ENCODE peak calls at places on chromosome X, in ten cellular contexts. B, X, V, L, W, O, E, Q, G and U are unnamed samples.

GRCh38 chrX:54134269-54134668 is 48.8 kb downstream of the FAM120C start:
- DNase-seq in B (no peak), X (no peak), V (no peak), L (no peak), W (no peak), O (no peak), E (no peak), Q (no peak), G (no peak), U (no peak)

GRCh38 chrX:287670-288069 is 6.5 kb downstream of the PLCXD1 start:
- DNase-seq in B (no peak), X (no peak), V (no peak), L (no peak), W (no peak), O (no peak), E (no peak), Q (no peak), G (no peak), U (no peak)

GRCh38 chrX:45980726-45981125 is 564.5 kb downstream of the ZNF674 start:
- DNase-seq in B (no peak), X (no peak), V (no peak), L (no peak), W (no peak), O (no peak), E (peak), Q (no peak), G (no peak), U (no peak)

GRCh38 chrX:12910851-12911461 is 4.5 kb downstream of the TLR8 start:
- DNase-seq in B (no peak), X (no peak), V (no peak), L (no peak), W (no peak), O (no peak), E (no peak), Q (no peak), G (no peak), U (no peak)

GRCh38 chrX:138859421-138859820 is 147.9 kb upstream of the FGF13 start:
- DNase-seq in B (no peak), X (no peak), V (no peak), L (no peak), W (no peak), O (no peak), E (no peak), Q (no peak), G (no peak), U (no peak)

GRCh38 chrX:150365051-150365952 is 2.2 kb downstream of the MAMLD1 start:
- DNase-seq in B (peak), X (peak), V (no peak), L (peak), W (no peak), O (peak), E (peak), Q (peak), G (peak), U (no peak)

GRCh38 chrX:40061871-40062524 is 35.8 kb downstream of the BCOR start:
- DNase-seq in B (no peak), X (no peak), V (no peak), L (peak), W (no peak), O (peak), E (no peak), Q (no peak), G (no peak), U (no peak)

GRCh38 chrX:150849996-150850720 is 48.3 kb downstream of the CD99L2 start:
- DNase-seq in B (no peak), X (no peak), V (no peak), L (no peak), W (no peak), O (no peak), E (peak), Q (no peak), G (no peak), U (no peak)

GRCh38 chrX:32447640-32448039 is 763.7 kb downstream of the DMD start:
- DNase-seq in B (no peak), X (no peak), V (no peak), L (no peak), W (no peak), O (no peak), E (no peak), Q (no peak), G (no peak), U (no peak)

GRCh38 chrX:120746153-120746552 is 116.3 kb upstream of the C1GALT1C1 start:
- DNase-seq in B (no peak), X (no peak), V (no peak), L (no peak), W (no peak), O (no peak), E (no peak), Q (no peak), G (no peak), U (no peak)